ENCODE peak calls at places on chromosomes 4 and X, in six cellular contexts. U, L, W, B, N and E are unnamed samples.

GRCh38 chrX:147935156-147935758 is 23.5 kb downstream of the FMR1 start:
- DNase-seq in U (no peak), L (no peak), W (no peak), B (no peak), N (peak), E (no peak)

GRCh38 chrX:44061940-44062339 is 88.8 kb upstream of the NDP start:
- DNase-seq in U (no peak), L (no peak), W (no peak), B (no peak), N (no peak), E (no peak)

GRCh38 chr4:173492315-173492714 is 37.7 kb downstream of the HAND2 start:
- DNase-seq in U (no peak), L (no peak), W (no peak), B (no peak), N (no peak), E (no peak)

GRCh38 chr4:146520894-146521542 is 722 bp downstream of the SLC10A7 start:
- DNase-seq in U (no peak), L (peak), W (no peak), B (peak), N (peak), E (no peak)

GRCh38 chrX:147738260-147738659 is 173.5 kb upstream of the FMR1 start:
- DNase-seq in U (no peak), L (no peak), W (no peak), B (no peak), N (no peak), E (no peak)

GRCh38 chr4:174764105-174764729 is 64.8 kb downstream of the GLRA3 start:
- DNase-seq in U (no peak), L (peak), W (no peak), B (no peak), N (peak), E (no peak)

GRCh38 chr4:87041142-87041541 is 106.3 kb downstream of the AFF1 start:
- DNase-seq in U (peak), L (no peak), W (peak), B (no peak), N (peak), E (no peak)

GRCh38 chrX:131792789-131793462 is 230.2 kb upstream of the STK26 start:
- DNase-seq in U (peak), L (no peak), W (peak), B (peak), N (peak), E (no peak)

GRCh38 chr4:91113130-91113706 is 986.0 kb downstream of the CCSER1 start:
- DNase-seq in U (no peak), L (peak), W (no peak), B (no peak), N (peak), E (no peak)

GRCh38 chr4:136583567-136583966 is 948.7 kb downstream of the PCDH18 start:
- DNase-seq in U (no peak), L (no peak), W (no peak), B (no peak), N (no peak), E (no peak)

GRCh38 chrX:55142206-55142918 is 53.5 kb downstream of the PAGE2 start:
- DNase-seq in U (no peak), L (no peak), W (no peak), B (no peak), N (no peak), E (no peak)

GRCh38 chr4:143025111-143025704 is 159.5 kb upstream of the USP38 start:
- DNase-seq in U (no peak), L (peak), W (no peak), B (no peak), N (peak), E (no peak)

GRCh38 chrX:70979136-70979762 is 48.4 kb upstream of the SLC7A3 start:
- DNase-seq in U (peak), L (peak), W (no peak), B (no peak), N (peak), E (no peak)

GRCh38 chrX:17535229-17535628 is 160.2 kb downstream of the NHS start:
- DNase-seq in U (no peak), L (peak), W (no peak), B (no peak), N (no peak), E (no peak)

DNA sequence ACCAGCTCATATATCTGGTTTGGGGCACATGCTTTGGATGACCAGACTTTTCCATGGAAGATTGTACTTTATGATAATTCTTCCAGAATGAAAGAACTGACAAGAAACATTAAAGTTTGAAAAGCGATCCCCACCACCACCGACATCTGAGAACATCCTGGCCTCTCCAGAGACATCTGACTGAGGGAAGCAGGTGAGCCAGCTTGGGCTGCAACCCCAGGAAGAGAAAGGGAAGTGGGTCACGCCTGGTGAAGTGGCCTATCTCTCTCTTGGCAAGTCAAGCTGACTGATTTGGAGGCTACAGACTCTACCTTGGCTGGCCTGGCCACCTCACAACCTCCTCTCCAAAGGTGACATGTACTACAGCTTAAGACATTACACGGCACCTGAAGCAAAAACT is 20.7 kb downstream of the PARM1 start:
- DNase-seq in U (no peak), L (no peak), W (no peak), B (no peak), N (no peak), E (no peak)
- H3K27ac ChIP-seq in U (no peak), L (no peak), W (no peak), B (no peak), N (no peak), E (no peak)

GRCh38 chr4:77104405-77105292 is 28.9 kb upstream of the CCNI start:
- DNase-seq in U (peak), L (no peak), W (peak), B (peak), N (peak), E (no peak)
- H3K27ac ChIP-seq in U (no peak), L (no peak), W (peak), B (no peak), N (no peak), E (no peak)

GRCh38 chr4:111636961-111637556 is 508.2 kb upstream of the FAM241A start:
- DNase-seq in U (no peak), L (no peak), W (no peak), B (no peak), N (no peak), E (no peak)

GRCh38 chr4:111639120-111639519 is 506.1 kb upstream of the FAM241A start:
- DNase-seq in U (no peak), L (no peak), W (no peak), B (no peak), N (peak), E (no peak)

GRCh38 chr4:111641813-111642579 is 503.3 kb upstream of the FAM241A start:
- DNase-seq in U (peak), L (peak), W (peak), B (peak), N (peak), E (peak)

GRCh38 chr4:111639876-111640275 is 505.4 kb upstream of the FAM241A start:
- DNase-seq in U (no peak), L (peak), W (no peak), B (no peak), N (peak), E (no peak)
- H3K27ac ChIP-seq in U (no peak), L (no peak), W (no peak), B (no peak), N (no peak), E (no peak)

GRCh38 chrX:99033226-99033901 is 1376.7 kb downstream of the PCDH19 start:
- DNase-seq in U (no peak), L (no peak), W (no peak), B (no peak), N (no peak), E (no peak)
- H3K27ac ChIP-seq in U (no peak), L (no peak), W (no peak), B (no peak), N (no peak), E (no peak)

GRCh38 chr4:48949518-48950207 is 36.4 kb upstream of the CWH43 start:
- DNase-seq in U (no peak), L (no peak), W (no peak), B (no peak), N (peak), E (no peak)

GRCh38 chr4:48945981-48946380 is 39.4 kb upstream of the OCIAD2 start:
- DNase-seq in U (no peak), L (no peak), W (no peak), B (no peak), N (no peak), E (no peak)

GRCh38 chr4:48944659-48945290 is 38.2 kb upstream of the OCIAD2 start:
- DNase-seq in U (no peak), L (peak), W (no peak), B (no peak), N (no peak), E (no peak)

GRCh38 chr4:48949086-48949485 is 37.0 kb upstream of the CWH43 start:
- DNase-seq in U (no peak), L (no peak), W (no peak), B (no peak), N (no peak), E (no peak)

GRCh38 chr4:48947731-48948130 is 38.3 kb upstream of the CWH43 start:
- DNase-seq in U (no peak), L (no peak), W (no peak), B (no peak), N (no peak), E (no peak)
- H3K27ac ChIP-seq in U (no peak), L (no peak), W (no peak), B (no peak), N (no peak), E (no peak)

GRCh38 chr4:25104561-25104960 is 55.7 kb downstream of the SEPSECS start:
- DNase-seq in U (no peak), L (no peak), W (no peak), B (no peak), N (no peak), E (no peak)

GRCh38 chr4:25100710-25101109 is 59.5 kb downstream of the SEPSECS start:
- DNase-seq in U (no peak), L (no peak), W (no peak), B (no peak), N (no peak), E (no peak)

GRCh38 chr4:25101836-25102235 is 58.4 kb downstream of the SEPSECS start:
- DNase-seq in U (no peak), L (no peak), W (no peak), B (no peak), N (no peak), E (no peak)

GRCh38 chr4:25106363-25107151 is 53.7 kb downstream of the SEPSECS start:
- DNase-seq in U (no peak), L (no peak), W (no peak), B (no peak), N (no peak), E (no peak)

GRCh38 chr4:25103423-25103822 is 56.8 kb downstream of the SEPSECS start:
- DNase-seq in U (no peak), L (no peak), W (no peak), B (peak), N (no peak), E (no peak)
- H3K27ac ChIP-seq in U (no peak), L (no peak), W (peak), B (peak), N (no peak), E (no peak)

GRCh38 chrX:9605484-9605883 is 140.6 kb downstream of the TBL1X start:
- DNase-seq in U (no peak), L (no peak), W (no peak), B (no peak), N (no peak), E (no peak)

GRCh38 chrX:9606971-9607370 is 142.1 kb downstream of the TBL1X start:
- DNase-seq in U (no peak), L (no peak), W (no peak), B (no peak), N (no peak), E (no peak)

GRCh38 chrX:9609987-9610386 is 145.1 kb downstream of the TBL1X start:
- DNase-seq in U (no peak), L (no peak), W (no peak), B (no peak), N (no peak), E (no peak)

GRCh38 chrX:9604908-9605306 is 140.0 kb downstream of the TBL1X start:
- DNase-seq in U (no peak), L (no peak), W (no peak), B (no peak), N (no peak), E (no peak)

GRCh38 chrX:9604111-9604907 is 139.5 kb downstream of the TBL1X start:
- DNase-seq in U (peak), L (no peak), W (peak), B (peak), N (peak), E (peak)
- H3K27ac ChIP-seq in U (no peak), L (no peak), W (peak), B (peak), N (peak), E (peak)

DNA sequence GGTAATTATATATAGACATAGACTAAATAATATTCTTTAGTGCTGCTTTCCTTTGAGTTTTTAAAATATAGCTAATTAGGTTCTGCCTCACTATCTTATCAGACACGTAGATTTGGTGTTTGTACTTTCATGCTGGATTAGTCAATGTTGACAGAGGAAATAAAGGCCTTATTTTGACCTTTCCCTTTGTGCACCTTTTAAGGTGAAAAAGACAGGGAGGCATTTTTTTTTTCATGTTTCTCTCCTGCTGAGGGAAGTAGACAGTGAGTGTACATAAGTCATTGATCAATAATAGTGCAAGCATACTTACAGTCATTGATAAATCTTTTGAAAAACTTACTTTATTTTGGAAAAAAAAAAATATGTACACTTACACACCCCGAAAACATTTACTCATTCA is 467.8 kb downstream of the GRXCR1 start:
- DNase-seq in U (no peak), L (no peak), W (no peak), B (no peak), N (no peak), E (no peak)
- H3K27ac ChIP-seq in U (no peak), L (no peak), W (no peak), B (no peak), N (no peak), E (no peak)

GRCh38 chr4:900073-900472 is 32.0 kb downstream of the GAK start:
- DNase-seq in U (no peak), L (no peak), W (no peak), B (no peak), N (no peak), E (no peak)
- H3K27ac ChIP-seq in U (no peak), L (no peak), W (no peak), B (no peak), N (no peak), E (no peak)

GRCh38 chr4:153364061-153364460 is 19.6 kb downstream of the MND1 start:
- DNase-seq in U (no peak), L (no peak), W (no peak), B (no peak), N (peak), E (no peak)
- H3K27ac ChIP-seq in U (no peak), L (no peak), W (no peak), B (no peak), N (no peak), E (no peak)